ENCODE peak calls at places on chromosomes 2 and 18, in ten cellular contexts. One of them, this sample, is unnamed.
A peak's percentile ranks its signal among the peaks of the same experiment; 100 is the strongest.

GRCh38 chr2:241799522-241800197 is 9.3 kb upstream of the NEU4 start:
- DNase-seq in C1 segment of cervical spinal cord: no peak
- DNase-seq in foreskin fibroblast: no peak
- DNase-seq in activated T-helper 1 cell treated with anti-CD3 and anti-CD28 coated beads, Interleukin-12 subunit alpha, Interleukin-12 subunit beta, Interleukin-2, Interleukin-4 antibody, amounts not matched to agents 30 ng/mL and 10 ng/mL and 1 ng/mL, durations not matched to agents 14 hours and 24 hours and 36 hours: no peak
- DNase-seq in T follicular helper cell: no peak
- DNase-seq in spleen: peak; percentile 61
- DNase-seq in islet precursor cell: no peak
- DNase-seq in NCI-H1417: no peak
- DNase-seq in stimulated activated CD4-positive, alpha-beta T cell treated with anti-CD3 and anti-CD28 coated beads, Interleukin-2, amount 100 ng/mL, for 48 hours: no peak
- DNase-seq in nucleus accumbens: no peak
- DNase-seq in this sample: no peak

GRCh38 chr2:197851451-197851850 is 47.1 kb downstream of the PLCL1 start:
- DNase-seq in C1 segment of cervical spinal cord: no peak
- DNase-seq in foreskin fibroblast: no peak
- DNase-seq in activated T-helper 1 cell treated with anti-CD3 and anti-CD28 coated beads, Interleukin-12 subunit alpha, Interleukin-12 subunit beta, Interleukin-2, Interleukin-4 antibody, amounts not matched to agents 30 ng/mL and 10 ng/mL and 1 ng/mL, durations not matched to agents 14 hours and 24 hours and 36 hours: no peak
- DNase-seq in T follicular helper cell: no peak
- DNase-seq in spleen: no peak
- DNase-seq in islet precursor cell: no peak
- DNase-seq in NCI-H1417: no peak
- DNase-seq in stimulated activated CD4-positive, alpha-beta T cell treated with anti-CD3 and anti-CD28 coated beads, Interleukin-2, amount 100 ng/mL, for 48 hours: no peak
- DNase-seq in nucleus accumbens: no peak
- DNase-seq in this sample: no peak

GRCh38 chr2:217004636-217005035 is 144.8 kb upstream of the TNP1 start:
- DNase-seq in C1 segment of cervical spinal cord: no peak
- DNase-seq in foreskin fibroblast: no peak
- DNase-seq in activated T-helper 1 cell treated with anti-CD3 and anti-CD28 coated beads, Interleukin-12 subunit alpha, Interleukin-12 subunit beta, Interleukin-2, Interleukin-4 antibody, amounts not matched to agents 30 ng/mL and 10 ng/mL and 1 ng/mL, durations not matched to agents 14 hours and 24 hours and 36 hours: no peak
- DNase-seq in T follicular helper cell: no peak
- DNase-seq in spleen: no peak
- DNase-seq in islet precursor cell: no peak
- DNase-seq in NCI-H1417: no peak
- DNase-seq in stimulated activated CD4-positive, alpha-beta T cell treated with anti-CD3 and anti-CD28 coated beads, Interleukin-2, amount 100 ng/mL, for 48 hours: no peak
- DNase-seq in nucleus accumbens: no peak
- DNase-seq in this sample: no peak

GRCh38 chr2:3453196-3453845 is 66.0 kb downstream of the ADI1 start:
- DNase-seq in C1 segment of cervical spinal cord: no peak
- DNase-seq in foreskin fibroblast: no peak
- DNase-seq in activated T-helper 1 cell treated with anti-CD3 and anti-CD28 coated beads, Interleukin-12 subunit alpha, Interleukin-12 subunit beta, Interleukin-2, Interleukin-4 antibody, amounts not matched to agents 30 ng/mL and 10 ng/mL and 1 ng/mL, durations not matched to agents 14 hours and 24 hours and 36 hours: no peak
- DNase-seq in T follicular helper cell: no peak
- DNase-seq in spleen: no peak
- DNase-seq in islet precursor cell: peak; percentile 48
- DNase-seq in NCI-H1417: no peak
- DNase-seq in stimulated activated CD4-positive, alpha-beta T cell treated with anti-CD3 and anti-CD28 coated beads, Interleukin-2, amount 100 ng/mL, for 48 hours: no peak
- DNase-seq in nucleus accumbens: no peak
- DNase-seq in this sample: no peak

GRCh38 chr2:88350641-88351601 is 101.6 kb downstream of the FOXI3 start:
- DNase-seq in C1 segment of cervical spinal cord: no peak
- DNase-seq in foreskin fibroblast: no peak
- DNase-seq in activated T-helper 1 cell treated with anti-CD3 and anti-CD28 coated beads, Interleukin-12 subunit alpha, Interleukin-12 subunit beta, Interleukin-2, Interleukin-4 antibody, amounts not matched to agents 30 ng/mL and 10 ng/mL and 1 ng/mL, durations not matched to agents 14 hours and 24 hours and 36 hours: peak; percentile 53
- DNase-seq in T follicular helper cell: peak; percentile 44
- DNase-seq in spleen: peak; percentile 82
- DNase-seq in islet precursor cell: peak; percentile 95
- DNase-seq in NCI-H1417: no peak
- DNase-seq in stimulated activated CD4-positive, alpha-beta T cell treated with anti-CD3 and anti-CD28 coated beads, Interleukin-2, amount 100 ng/mL, for 48 hours: peak; percentile 75
- DNase-seq in nucleus accumbens: peak; percentile 30
- DNase-seq in this sample: peak; percentile 55

GRCh38 chr18:77062518-77063003 is 70.0 kb downstream of the MBP start:
- DNase-seq in C1 segment of cervical spinal cord: no peak
- DNase-seq in foreskin fibroblast: no peak
- DNase-seq in activated T-helper 1 cell treated with anti-CD3 and anti-CD28 coated beads, Interleukin-12 subunit alpha, Interleukin-12 subunit beta, Interleukin-2, Interleukin-4 antibody, amounts not matched to agents 30 ng/mL and 10 ng/mL and 1 ng/mL, durations not matched to agents 14 hours and 24 hours and 36 hours: peak; percentile 70
- DNase-seq in T follicular helper cell: peak; percentile 70
- DNase-seq in spleen: no peak
- DNase-seq in islet precursor cell: no peak
- DNase-seq in NCI-H1417: no peak
- DNase-seq in stimulated activated CD4-positive, alpha-beta T cell treated with anti-CD3 and anti-CD28 coated beads, Interleukin-2, amount 100 ng/mL, for 48 hours: no peak
- DNase-seq in nucleus accumbens: no peak
- DNase-seq in this sample: peak; percentile 67

GRCh38 chr2:152647417-152648010 is 69.7 kb downstream of the PRPF40A start:
- DNase-seq in C1 segment of cervical spinal cord: peak; percentile 5
- DNase-seq in foreskin fibroblast: peak; percentile 60
- DNase-seq in activated T-helper 1 cell treated with anti-CD3 and anti-CD28 coated beads, Interleukin-12 subunit alpha, Interleukin-12 subunit beta, Interleukin-2, Interleukin-4 antibody, amounts not matched to agents 30 ng/mL and 10 ng/mL and 1 ng/mL, durations not matched to agents 14 hours and 24 hours and 36 hours: no peak
- DNase-seq in T follicular helper cell: no peak
- DNase-seq in spleen: no peak
- DNase-seq in islet precursor cell: no peak
- DNase-seq in NCI-H1417: no peak
- DNase-seq in stimulated activated CD4-positive, alpha-beta T cell treated with anti-CD3 and anti-CD28 coated beads, Interleukin-2, amount 100 ng/mL, for 48 hours: no peak
- DNase-seq in nucleus accumbens: peak; percentile 17
- DNase-seq in this sample: no peak

GRCh38 chr2:174340400-174341300 is 5.9 kb downstream of the SP9 start:
- DNase-seq in C1 segment of cervical spinal cord: no peak
- DNase-seq in foreskin fibroblast: no peak
- DNase-seq in activated T-helper 1 cell treated with anti-CD3 and anti-CD28 coated beads, Interleukin-12 subunit alpha, Interleukin-12 subunit beta, Interleukin-2, Interleukin-4 antibody, amounts not matched to agents 30 ng/mL and 10 ng/mL and 1 ng/mL, durations not matched to agents 14 hours and 24 hours and 36 hours: no peak
- DNase-seq in T follicular helper cell: no peak
- DNase-seq in spleen: peak; percentile 78
- DNase-seq in islet precursor cell: peak; percentile 73
- DNase-seq in NCI-H1417: no peak
- DNase-seq in stimulated activated CD4-positive, alpha-beta T cell treated with anti-CD3 and anti-CD28 coated beads, Interleukin-2, amount 100 ng/mL, for 48 hours: no peak
- DNase-seq in nucleus accumbens: no peak
- DNase-seq in this sample: no peak

GRCh38 chr18:41974661-41975286 is 19.7 kb downstream of the PIK3C3 start:
- DNase-seq in C1 segment of cervical spinal cord: no peak
- DNase-seq in foreskin fibroblast: no peak
- DNase-seq in activated T-helper 1 cell treated with anti-CD3 and anti-CD28 coated beads, Interleukin-12 subunit alpha, Interleukin-12 subunit beta, Interleukin-2, Interleukin-4 antibody, amounts not matched to agents 30 ng/mL and 10 ng/mL and 1 ng/mL, durations not matched to agents 14 hours and 24 hours and 36 hours: no peak
- DNase-seq in T follicular helper cell: no peak
- DNase-seq in spleen: no peak
- DNase-seq in islet precursor cell: no peak
- DNase-seq in NCI-H1417: no peak
- DNase-seq in stimulated activated CD4-positive, alpha-beta T cell treated with anti-CD3 and anti-CD28 coated beads, Interleukin-2, amount 100 ng/mL, for 48 hours: no peak
- DNase-seq in nucleus accumbens: no peak
- DNase-seq in this sample: no peak

GRCh38 chr2:186761814-186762213 is 68.0 kb downstream of the FAM171B start:
- DNase-seq in C1 segment of cervical spinal cord: no peak
- DNase-seq in foreskin fibroblast: no peak
- DNase-seq in activated T-helper 1 cell treated with anti-CD3 and anti-CD28 coated beads, Interleukin-12 subunit alpha, Interleukin-12 subunit beta, Interleukin-2, Interleukin-4 antibody, amounts not matched to agents 30 ng/mL and 10 ng/mL and 1 ng/mL, durations not matched to agents 14 hours and 24 hours and 36 hours: no peak
- DNase-seq in T follicular helper cell: no peak
- DNase-seq in spleen: no peak
- DNase-seq in islet precursor cell: no peak
- DNase-seq in NCI-H1417: no peak
- DNase-seq in stimulated activated CD4-positive, alpha-beta T cell treated with anti-CD3 and anti-CD28 coated beads, Interleukin-2, amount 100 ng/mL, for 48 hours: no peak
- DNase-seq in nucleus accumbens: no peak
- DNase-seq in this sample: no peak

GRCh38 chr18:45423664-45424063 is 191.6 kb upstream of the SLC14A2 start:
- DNase-seq in C1 segment of cervical spinal cord: no peak
- DNase-seq in foreskin fibroblast: no peak
- DNase-seq in activated T-helper 1 cell treated with anti-CD3 and anti-CD28 coated beads, Interleukin-12 subunit alpha, Interleukin-12 subunit beta, Interleukin-2, Interleukin-4 antibody, amounts not matched to agents 30 ng/mL and 10 ng/mL and 1 ng/mL, durations not matched to agents 14 hours and 24 hours and 36 hours: no peak
- DNase-seq in T follicular helper cell: no peak
- DNase-seq in spleen: no peak
- DNase-seq in islet precursor cell: no peak
- DNase-seq in NCI-H1417: peak; percentile 86
- DNase-seq in stimulated activated CD4-positive, alpha-beta T cell treated with anti-CD3 and anti-CD28 coated beads, Interleukin-2, amount 100 ng/mL, for 48 hours: no peak
- DNase-seq in nucleus accumbens: no peak
- DNase-seq in this sample: no peak

This sample was measured in effector CD4-positive, alpha-beta T cell.